ENCODE peak calls at places on chromosomes 1 and 21, in five cellular contexts. C is RKO; Z is NCI-H1092; W is CD8-positive, alpha-beta T cell; M is EL. Q is an unnamed sample.

GRCh38 chr1:184945678-184946412 is 28.5 kb downstream of the NIBAN1 start:
- DNase-seq in C (no peak), M (peak), Z (no peak), W (no peak), Q (no peak)

GRCh38 chr1:231723146-231723545 is 96.6 kb downstream of the DISC1 start:
- DNase-seq in Z (no peak), M (no peak), W (no peak), C (no peak), Q (no peak)

GRCh38 chr1:162276493-162276892 is 100.2 kb downstream of the SPATA46 start:
- DNase-seq in M (peak), C (peak), Z (no peak), W (no peak), Q (no peak)

GRCh38 chr1:9128161-9128519 is 762 bp downstream of the GPR157 start:
- DNase-seq in C (no peak), Z (no peak), M (peak), W (no peak), Q (no peak)

GRCh38 chr21:44487831-44488230 is 32.5 kb downstream of the LRRC3 start:
- DNase-seq in M (peak), C (peak), Z (no peak), W (peak), Q (peak)

GRCh38 chr21:25368531-25368930 is 238.8 kb downstream of the MRPL39 start:
- DNase-seq in W (no peak), C (no peak), M (no peak), Z (no peak), Q (no peak)

GRCh38 chr1:107914144-107914543 is 50.8 kb downstream of the VAV3 start:
- DNase-seq in C (no peak), W (no peak), Z (no peak), M (no peak), Q (no peak)

GRCh38 chr1:12480748-12481362 is 137.2 kb downstream of the DHRS3 start:
- DNase-seq in M (peak), C (peak), Z (no peak), W (no peak), Q (no peak)

GRCh38 chr1:6727535-6727934 is 25.9 kb upstream of the DNAJC11 start:
- DNase-seq in W (peak), C (peak), Z (peak), M (peak), Q (peak)

GRCh38 chr1:207323425-207323976 is 2.0 kb downstream of the CD55 start:
- DNase-seq in C (no peak), M (no peak), W (no peak), Z (no peak), Q (no peak)

GRCh38 chr1:78095618-78096416 is 50.1 kb downstream of the GIPC2 start:
- DNase-seq in M (peak), Z (no peak), W (no peak), C (no peak), Q (no peak)

GRCh38 chr21:45378258-45378966 is 26.6 kb upstream of the COL18A1 start:
- DNase-seq in Z (no peak), W (no peak), C (no peak), M (peak), Q (no peak)

GRCh38 chr1:48817505-48818114 is 40.9 kb upstream of the BEND5 start:
- DNase-seq in C (peak), M (peak), Z (peak), W (no peak), Q (no peak)

GRCh38 chr1:11443043-11443442 is 35.9 kb upstream of the DISP3 start:
- DNase-seq in M (no peak), W (no peak), C (no peak), Z (no peak), Q (no peak)

GRCh38 chr1:233919786-233920185 is 15.3 kb downstream of the SLC35F3 start:
- DNase-seq in Z (no peak), C (no peak), M (no peak), W (no peak), Q (no peak)

Q was measured in immature natural killer cell.